ENCODE peak calls at places on chromosome 13, in five cellular contexts. G, D, V, E and H are unnamed samples.
A peak's percentile ranks its signal among the peaks of the same experiment; 100 is the strongest.

GRCh38 chr13:108227651-108228272 is 9.6 kb downstream of the ABHD13 start:
- DNase-seq in V (no peak), G (peak; percentile 51), E (no peak), D (no peak), H (no peak)

GRCh38 chr13:39148513-39148961 is 110.3 kb downstream of the NHLRC3 start:
- DNase-seq in D (no peak), V (no peak), G (peak; percentile 30), E (no peak), H (no peak)

GRCh38 chr13:23736541-23736940 is 152.7 kb downstream of the MIPEP start:
- DNase-seq in D (no peak), G (no peak), V (no peak), E (no peak), H (no peak)

GRCh38 chr13:101520672-101521071 is 68.2 kb downstream of the ITGBL1 start:
- DNase-seq in V (no peak), D (no peak), E (no peak), G (no peak), H (no peak)

GRCh38 chr13:42381165-42381425 is 109.1 kb downstream of the AKAP11 start:
- DNase-seq in G (no peak), V (no peak), D (no peak), E (no peak), H (no peak)

GRCh38 chr13:62910541-62910940 is 1494.9 kb upstream of the PCDH20 start:
- DNase-seq in D (no peak), G (no peak), V (no peak), E (no peak), H (no peak)

GRCh38 chr13:32209670-32210069 is 105.5 kb downstream of the ZAR1L start:
- DNase-seq in D (no peak), G (no peak), E (no peak), V (no peak), H (no peak)

GRCh38 chr13:46176756-46177155 is 5.2 kb downstream of the LCP1 start:
- DNase-seq in V (no peak), D (no peak), E (no peak), G (no peak), H (peak; percentile 63)

GRCh38 chr13:112752711-112753541 is 63.1 kb downstream of the ATP11A start:
- DNase-seq in V (no peak), D (no peak), E (no peak), G (no peak), H (no peak)

GRCh38 chr13:29369060-29369743 is 226.3 kb downstream of the SLC7A1 start:
- DNase-seq in V (peak; percentile 32), E (no peak), D (no peak), G (peak; percentile 3), H (no peak)